ENCODE peak calls at places on chromosomes 6 and 20, in nine cellular contexts. One of them, this sample, is unnamed.

GRCh38 chr20:16580596-16580995 is 7.3 kb upstream of the KIF16B start:
- DNase-seq in mesenchymal stem cell: no peak
- DNase-seq in H1: no peak
- DNase-seq in neuronal stem cell: no peak
- DNase-seq in GM23248: no peak
- DNase-seq in IMR-90: no peak
- DNase-seq in endothelial cell of umbilical vein: no peak
- DNase-seq in endodermal cell: no peak
- DNase-seq in MM.1S: no peak
- DNase-seq in this sample: peak; percentile 59

GRCh38 chr6:136534268-136534667 is 16.0 kb downstream of the MAP7 start:
- DNase-seq in mesenchymal stem cell: no peak
- DNase-seq in neuronal stem cell: no peak
- DNase-seq in MM.1S: no peak
- DNase-seq in IMR-90: no peak
- DNase-seq in GM23248: no peak
- DNase-seq in endothelial cell of umbilical vein: no peak
- DNase-seq in H1: no peak
- DNase-seq in endodermal cell: peak; percentile 61
- DNase-seq in this sample: no peak

GRCh38 chr6:3433005-3433404 is 23.8 kb downstream of the SLC22A23 start:
- DNase-seq in MM.1S: no peak
- DNase-seq in neuronal stem cell: no peak
- DNase-seq in endodermal cell: no peak
- DNase-seq in endothelial cell of umbilical vein: no peak
- DNase-seq in H1: no peak
- DNase-seq in mesenchymal stem cell: no peak
- DNase-seq in GM23248: no peak
- DNase-seq in IMR-90: no peak
- DNase-seq in this sample: no peak

GRCh38 chr6:22917344-22917743 is 348.0 kb downstream of the HDGFL1 start:
- DNase-seq in endothelial cell of umbilical vein: no peak
- DNase-seq in endodermal cell: no peak
- DNase-seq in IMR-90: peak; percentile 24
- DNase-seq in mesenchymal stem cell: peak; percentile 26
- DNase-seq in neuronal stem cell: no peak
- DNase-seq in GM23248: no peak
- DNase-seq in MM.1S: no peak
- DNase-seq in H1: no peak
- DNase-seq in this sample: no peak

GRCh38 chr6:20197251-20197650 is 15.0 kb downstream of the MBOAT1 start:
- DNase-seq in endothelial cell of umbilical vein: no peak
- DNase-seq in H1: no peak
- DNase-seq in MM.1S: peak; percentile 39
- DNase-seq in mesenchymal stem cell: no peak
- DNase-seq in GM23248: peak; percentile 48
- DNase-seq in neuronal stem cell: no peak
- DNase-seq in endodermal cell: peak; percentile 63
- DNase-seq in IMR-90: no peak
- DNase-seq in this sample: no peak

GRCh38 chr6:72616406-72617015 is 5.4 kb upstream of the KCNQ5 start:
- DNase-seq in mesenchymal stem cell: peak; percentile 42
- DNase-seq in endodermal cell: no peak
- DNase-seq in IMR-90: peak; percentile 60
- DNase-seq in H1: no peak
- DNase-seq in endothelial cell of umbilical vein: peak; percentile 39
- DNase-seq in GM23248: peak; percentile 74
- DNase-seq in neuronal stem cell: no peak
- DNase-seq in MM.1S: peak; percentile 49
- DNase-seq in this sample: no peak

GRCh38 chr20:49400410-49400809 is 82.1 kb downstream of the KCNB1 start:
- DNase-seq in neuronal stem cell: no peak
- DNase-seq in IMR-90: peak; percentile 23
- DNase-seq in MM.1S: no peak
- DNase-seq in endodermal cell: no peak
- DNase-seq in H1: no peak
- DNase-seq in endothelial cell of umbilical vein: no peak
- DNase-seq in mesenchymal stem cell: no peak
- DNase-seq in GM23248: peak; percentile 69
- DNase-seq in this sample: no peak

GRCh38 chr6:29424575-29424974 is 9.8 kb downstream of the OR12D1 start:
- DNase-seq in MM.1S: no peak
- DNase-seq in IMR-90: no peak
- DNase-seq in GM23248: no peak
- DNase-seq in endothelial cell of umbilical vein: no peak
- DNase-seq in H1: no peak
- DNase-seq in endodermal cell: no peak
- DNase-seq in neuronal stem cell: no peak
- DNase-seq in mesenchymal stem cell: no peak
- DNase-seq in this sample: no peak

GRCh38 chr6:53623497-53623896 is 42.1 kb downstream of the KLHL31 start:
- DNase-seq in mesenchymal stem cell: no peak
- DNase-seq in endodermal cell: no peak
- DNase-seq in IMR-90: peak; percentile 61
- DNase-seq in GM23248: peak; percentile 62
- DNase-seq in MM.1S: no peak
- DNase-seq in neuronal stem cell: no peak
- DNase-seq in H1: no peak
- DNase-seq in endothelial cell of umbilical vein: no peak
- DNase-seq in this sample: no peak

GRCh38 chr20:38073307-38074010 is 39.9 kb downstream of the RPRD1B start:
- DNase-seq in endothelial cell of umbilical vein: peak; percentile 96
- DNase-seq in IMR-90: peak; percentile 98
- DNase-seq in MM.1S: peak; percentile 58
- DNase-seq in neuronal stem cell: peak; percentile 63
- DNase-seq in endodermal cell: peak; percentile 76
- DNase-seq in GM23248: peak; percentile 89
- DNase-seq in H1: no peak
- DNase-seq in mesenchymal stem cell: peak; percentile 70
- DNase-seq in this sample: peak; percentile 74

GRCh38 chr20:35269055-35269781 is 8.7 kb downstream of the MMP24OS start:
- DNase-seq in H1: no peak
- DNase-seq in neuronal stem cell: peak; percentile 77
- DNase-seq in endodermal cell: peak; percentile 96
- DNase-seq in endothelial cell of umbilical vein: peak; percentile 66
- DNase-seq in IMR-90: peak; percentile 62
- DNase-seq in MM.1S: no peak
- DNase-seq in mesenchymal stem cell: peak; percentile 73
- DNase-seq in GM23248: peak; percentile 77
- DNase-seq in this sample: peak; percentile 71

GRCh38 chr20:35260426-35260825 is 17.5 kb downstream of the MMP24OS start:
- DNase-seq in neuronal stem cell: no peak
- DNase-seq in endothelial cell of umbilical vein: no peak
- DNase-seq in MM.1S: no peak
- DNase-seq in mesenchymal stem cell: no peak
- DNase-seq in GM23248: no peak
- DNase-seq in IMR-90: no peak
- DNase-seq in endodermal cell: peak; percentile 66
- DNase-seq in H1: no peak
- DNase-seq in this sample: no peak

GRCh38 chr20:35264755-35265154 is 13.2 kb downstream of the MMP24OS start:
- DNase-seq in GM23248: peak; percentile 20
- DNase-seq in endodermal cell: peak; percentile 87
- DNase-seq in H1: no peak
- DNase-seq in endothelial cell of umbilical vein: peak; percentile 44
- DNase-seq in MM.1S: no peak
- DNase-seq in mesenchymal stem cell: no peak
- DNase-seq in IMR-90: peak; percentile 22
- DNase-seq in neuronal stem cell: no peak
- DNase-seq in this sample: no peak

GRCh38 chr20:35267092-35267491 is 10.8 kb downstream of the MMP24OS start:
- DNase-seq in neuronal stem cell: no peak
- DNase-seq in IMR-90: no peak
- DNase-seq in endothelial cell of umbilical vein: no peak
- DNase-seq in H1: no peak
- DNase-seq in endodermal cell: no peak
- DNase-seq in GM23248: no peak
- DNase-seq in MM.1S: no peak
- DNase-seq in mesenchymal stem cell: no peak
- DNase-seq in this sample: no peak

GRCh38 chr20:35263609-35264223 is 14.2 kb downstream of the MMP24OS start:
- DNase-seq in neuronal stem cell: no peak
- DNase-seq in GM23248: no peak
- DNase-seq in IMR-90: no peak
- DNase-seq in H1: no peak
- DNase-seq in mesenchymal stem cell: no peak
- DNase-seq in MM.1S: no peak
- DNase-seq in endodermal cell: no peak
- DNase-seq in endothelial cell of umbilical vein: no peak
- DNase-seq in this sample: no peak
- H3K9ac ChIP-seq in neuronal stem cell: no peak overlapping the region
- H3K9ac ChIP-seq in GM23248: no peak overlapping the region
- H3K9ac ChIP-seq in IMR-90: no peak overlapping the region
- H3K9ac ChIP-seq in H1: peak overlapping the region; percentile 84
- H3K9ac ChIP-seq in mesenchymal stem cell: no peak overlapping the region
- H3K9ac ChIP-seq in MM.1S: no peak overlapping the region
- H3K9ac ChIP-seq in endodermal cell: peak overlapping the region; percentile 91
- H3K9ac ChIP-seq in endothelial cell of umbilical vein: no peak overlapping the region
- H3K9ac ChIP-seq in this sample: no peak overlapping the region

GRCh38 chr6:10658910-10659696 is 35.3 kb downstream of the C6orf52 start:
- DNase-seq in IMR-90: no peak
- DNase-seq in GM23248: no peak
- DNase-seq in endothelial cell of umbilical vein: no peak
- DNase-seq in H1: no peak
- DNase-seq in MM.1S: no peak
- DNase-seq in mesenchymal stem cell: peak; percentile 3
- DNase-seq in neuronal stem cell: no peak
- DNase-seq in endodermal cell: no peak
- DNase-seq in this sample: no peak
- H3K9ac ChIP-seq in IMR-90: peak overlapping the region; percentile 12
- H3K9ac ChIP-seq in GM23248: no peak overlapping the region
- H3K9ac ChIP-seq in endothelial cell of umbilical vein: no peak overlapping the region
- H3K9ac ChIP-seq in H1: no peak overlapping the region
- H3K9ac ChIP-seq in MM.1S: no peak overlapping the region
- H3K9ac ChIP-seq in mesenchymal stem cell: no peak overlapping the region
- H3K9ac ChIP-seq in neuronal stem cell: no peak overlapping the region
- H3K9ac ChIP-seq in endodermal cell: no peak overlapping the region
- H3K9ac ChIP-seq in this sample: peak overlapping the region; percentile 43

DNA sequence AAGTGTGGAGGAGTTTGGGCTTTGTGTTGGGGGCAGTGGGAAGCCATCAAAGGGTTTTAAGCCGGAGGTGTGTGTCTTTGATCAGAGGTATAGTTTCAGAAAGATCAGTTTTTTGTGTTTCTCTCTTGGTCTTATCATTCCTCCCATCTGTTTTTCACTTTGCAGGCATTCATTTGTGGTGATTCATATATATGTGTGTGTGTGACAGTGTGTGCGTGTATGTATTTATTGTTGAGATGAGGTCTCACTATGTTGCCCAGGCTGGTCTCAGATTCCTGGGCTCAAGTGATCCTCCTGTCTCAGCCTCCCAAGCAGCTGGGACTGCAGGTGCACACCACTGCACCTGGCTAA is 11.1 kb upstream of the SERINC3 start:
- DNase-seq in mesenchymal stem cell: peak; percentile 56
- DNase-seq in endodermal cell: no peak
- DNase-seq in IMR-90: peak; percentile 58
- DNase-seq in MM.1S: no peak
- DNase-seq in GM23248: peak; percentile 56
- DNase-seq in neuronal stem cell: no peak
- DNase-seq in endothelial cell of umbilical vein: peak; percentile 74
- DNase-seq in H1: no peak
- DNase-seq in this sample: no peak
- H3K9ac ChIP-seq in mesenchymal stem cell: peak overlapping the region; percentile 95
- H3K9ac ChIP-seq in endodermal cell: peak overlapping the region; percentile 75
- H3K9ac ChIP-seq in IMR-90: no peak overlapping the region
- H3K9ac ChIP-seq in MM.1S: no peak overlapping the region
- H3K9ac ChIP-seq in GM23248: peak overlapping the region; percentile 87
- H3K9ac ChIP-seq in neuronal stem cell: no peak overlapping the region
- H3K9ac ChIP-seq in endothelial cell of umbilical vein: peak overlapping the region; percentile 90
- H3K9ac ChIP-seq in H1: no peak overlapping the region
- H3K9ac ChIP-seq in this sample: no peak overlapping the region

GRCh38 chr20:57465943-57466342 is 59.0 kb downstream of the CTCFL start:
- DNase-seq in mesenchymal stem cell: no peak
- DNase-seq in endodermal cell: no peak
- DNase-seq in endothelial cell of umbilical vein: no peak
- DNase-seq in neuronal stem cell: no peak
- DNase-seq in GM23248: no peak
- DNase-seq in H1: no peak
- DNase-seq in IMR-90: no peak
- DNase-seq in MM.1S: no peak
- DNase-seq in this sample: no peak

GRCh38 chr20:57465486-57465885 is 59.5 kb downstream of the CTCFL start:
- DNase-seq in IMR-90: no peak
- DNase-seq in endothelial cell of umbilical vein: no peak
- DNase-seq in endodermal cell: no peak
- DNase-seq in mesenchymal stem cell: no peak
- DNase-seq in neuronal stem cell: no peak
- DNase-seq in MM.1S: no peak
- DNase-seq in GM23248: no peak
- DNase-seq in H1: no peak
- DNase-seq in this sample: no peak

GRCh38 chr20:57468523-57469417 is 56.2 kb downstream of the CTCFL start:
- DNase-seq in endodermal cell: no peak
- DNase-seq in GM23248: no peak
- DNase-seq in H1: no peak
- DNase-seq in MM.1S: no peak
- DNase-seq in endothelial cell of umbilical vein: no peak
- DNase-seq in neuronal stem cell: no peak
- DNase-seq in mesenchymal stem cell: no peak
- DNase-seq in IMR-90: no peak
- DNase-seq in this sample: no peak

GRCh38 chr20:57469418-57470211 is 55.3 kb downstream of the CTCFL start:
- DNase-seq in endodermal cell: no peak
- DNase-seq in GM23248: no peak
- DNase-seq in endothelial cell of umbilical vein: no peak
- DNase-seq in mesenchymal stem cell: no peak
- DNase-seq in MM.1S: no peak
- DNase-seq in neuronal stem cell: no peak
- DNase-seq in H1: no peak
- DNase-seq in IMR-90: no peak
- DNase-seq in this sample: no peak

GRCh38 chr20:57467742-57468141 is 57.2 kb downstream of the CTCFL start:
- DNase-seq in endodermal cell: no peak
- DNase-seq in MM.1S: no peak
- DNase-seq in H1: no peak
- DNase-seq in neuronal stem cell: no peak
- DNase-seq in GM23248: no peak
- DNase-seq in mesenchymal stem cell: no peak
- DNase-seq in endothelial cell of umbilical vein: no peak
- DNase-seq in IMR-90: no peak
- DNase-seq in this sample: no peak
- H3K9ac ChIP-seq in endodermal cell: no peak overlapping the region
- H3K9ac ChIP-seq in MM.1S: no peak overlapping the region
- H3K9ac ChIP-seq in H1: no peak overlapping the region
- H3K9ac ChIP-seq in neuronal stem cell: no peak overlapping the region
- H3K9ac ChIP-seq in GM23248: no peak overlapping the region
- H3K9ac ChIP-seq in mesenchymal stem cell: no peak overlapping the region
- H3K9ac ChIP-seq in endothelial cell of umbilical vein: no peak overlapping the region
- H3K9ac ChIP-seq in IMR-90: no peak overlapping the region
- H3K9ac ChIP-seq in this sample: no peak overlapping the region

DNA sequence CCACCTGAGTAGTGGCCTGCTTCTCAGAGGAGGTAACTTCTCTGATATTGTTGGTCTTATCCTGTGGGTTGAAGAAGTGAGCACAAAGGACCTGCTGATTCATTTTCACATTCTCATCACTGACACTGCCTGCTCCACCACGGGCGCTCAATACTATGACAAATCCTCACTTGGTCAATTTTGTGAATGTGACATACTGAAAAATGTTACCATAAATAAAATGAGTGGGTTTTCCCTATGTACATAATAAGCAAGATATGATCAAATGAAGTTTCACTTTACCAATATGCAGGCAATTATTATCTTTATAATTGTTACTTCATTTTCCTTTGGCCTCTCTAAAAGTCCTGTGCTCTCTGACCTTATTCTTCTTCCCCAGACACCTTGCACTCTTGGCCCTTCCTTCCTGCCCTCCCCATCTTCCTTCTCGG is 71.5 kb upstream of the RIPOR2 start:
- DNase-seq in H1: no peak
- DNase-seq in GM23248: peak; percentile 47
- DNase-seq in endodermal cell: no peak
- DNase-seq in mesenchymal stem cell: no peak
- DNase-seq in IMR-90: no peak
- DNase-seq in endothelial cell of umbilical vein: no peak
- DNase-seq in MM.1S: no peak
- DNase-seq in neuronal stem cell: no peak
- DNase-seq in this sample: no peak
- H3K9ac ChIP-seq in H1: no peak overlapping the region
- H3K9ac ChIP-seq in GM23248: no peak overlapping the region
- H3K9ac ChIP-seq in endodermal cell: no peak overlapping the region
- H3K9ac ChIP-seq in mesenchymal stem cell: peak overlapping the region; percentile 6
- H3K9ac ChIP-seq in IMR-90: no peak overlapping the region
- H3K9ac ChIP-seq in endothelial cell of umbilical vein: no peak overlapping the region
- H3K9ac ChIP-seq in MM.1S: no peak overlapping the region
- H3K9ac ChIP-seq in neuronal stem cell: no peak overlapping the region
- H3K9ac ChIP-seq in this sample: no peak overlapping the region